ENCODE peak calls at places on chromosomes 6 and 20, in ten cellular contexts. L is activated CD4-positive, alpha-beta T cell treated with anti-CD3 and anti-CD28 coated beads, Interleukin-2, amount 10 ng/mL, durations not matched to agents 7 days and 5 days; K is AG10803; Y is A549; E is mesenchymal stem cell; D is activated CD8-positive, alpha-beta memory T cell treated with anti-CD3 and anti-CD28 coated beads, Interleukin-2, amount 50 U/mL, for 4 hours; R is HFFc6; Z is ACHN; S is EH; W is NCI-H1930. O is an unnamed sample.

GRCh38 chr6:166499350-166500163 is 86.9 kb downstream of the RAMACL start:
- DNase-seq in L (no peak), K (no peak), Y (no peak), E (no peak), D (no peak), R (no peak), Z (no peak), S (no peak), W (no peak), O (no peak)

GRCh38 chr20:53502820-53503219 is 90.8 kb downstream of the ZNF217 start:
- DNase-seq in L (no peak), K (no peak), Y (no peak), E (no peak), D (no peak), R (no peak), Z (no peak), S (no peak), W (no peak), O (no peak)

GRCh38 chr6:170132011-170132521 is 158.8 kb downstream of the DLL1 start:
- DNase-seq in L (no peak), K (no peak), Y (no peak), E (no peak), D (no peak), R (no peak), Z (no peak), S (no peak), W (no peak), O (no peak)

GRCh38 chr20:17644451-17644850 is 37.6 kb downstream of the RRBP1 start:
- DNase-seq in L (no peak), K (no peak), Y (no peak), E (no peak), D (no peak), R (no peak), Z (no peak), S (no peak), W (no peak), O (peak; percentile 32)

GRCh38 chr6:47141963-47142362 is 99.8 kb upstream of the ADGRF1 start:
- DNase-seq in L (no peak), K (no peak), Y (no peak), E (no peak), D (no peak), R (no peak), Z (no peak), S (no peak), W (no peak), O (no peak)

GRCh38 chr20:16846011-16846410 is 97.9 kb downstream of the OTOR start:
- DNase-seq in L (no peak), K (peak; percentile 83), Y (no peak), E (no peak), D (no peak), R (no peak), Z (peak; percentile 58), S (peak; percentile 65), W (no peak), O (no peak)

GRCh38 chr6:166853371-166854325 is 102.7 kb downstream of the RNASET2 start:
- DNase-seq in L (no peak), K (no peak), Y (no peak), E (no peak), D (no peak), R (no peak), Z (no peak), S (no peak), W (no peak), O (no peak)

GRCh38 chr6:22062807-22063408 is 233.9 kb downstream of the PRL start:
- DNase-seq in L (peak; percentile 72), K (no peak), Y (no peak), E (no peak), D (peak; percentile 56), R (no peak), Z (no peak), S (no peak), W (no peak), O (peak; percentile 70)

GRCh38 chr20:38505091-38505455 is 32.4 kb downstream of the RALGAPB start:
- DNase-seq in L (no peak), K (no peak), Y (no peak), E (no peak), D (no peak), R (no peak), Z (no peak), S (no peak), W (no peak), O (no peak)

GRCh38 chr6:105483492-105483891 is 80.6 kb upstream of the PREP start:
- DNase-seq in L (no peak), K (peak; percentile 38), Y (no peak), E (peak; percentile 65), D (no peak), R (peak; percentile 67), Z (no peak), S (peak; percentile 71), W (no peak), O (no peak)

GRCh38 chr20:41344938-41345728 is 4.5 kb downstream of the LPIN3 start:
- DNase-seq in L (no peak), K (no peak), Y (no peak), E (no peak), D (no peak), R (no peak), Z (no peak), S (no peak), W (no peak), O (no peak)